ENCODE peak calls at places on chromosomes 13 and 19, in four cellular contexts. One of them, this sample, is unnamed.

GRCh38 chr13:113245858-113246791 is 36.7 kb downstream of the CUL4A start:
- DNase-seq in transverse colon: no peak
- DNase-seq in breast epithelium: no peak
- DNase-seq in endothelial cell of umbilical vein: no peak
- DNase-seq in this sample: no peak

GRCh38 chr13:82713681-82714405 is 1168.4 kb downstream of the SLITRK1 start:
- DNase-seq in transverse colon: no peak
- DNase-seq in endothelial cell of umbilical vein: no peak
- DNase-seq in breast epithelium: no peak
- DNase-seq in this sample: no peak

GRCh38 chr13:73880365-73880764 is 253.8 kb downstream of the KLF12 start:
- DNase-seq in endothelial cell of umbilical vein: peak; percentile 17
- DNase-seq in breast epithelium: no peak
- DNase-seq in transverse colon: no peak
- DNase-seq in this sample: no peak

GRCh38 chr19:8004723-8005513 is 523 bp downstream of the ELAVL1 start:
- DNase-seq in endothelial cell of umbilical vein: peak; percentile 11
- DNase-seq in transverse colon: no peak
- DNase-seq in breast epithelium: no peak
- DNase-seq in this sample: peak; percentile 58

GRCh38 chr13:32045963-32046785 is 14.6 kb downstream of the FRY start:
- DNase-seq in endothelial cell of umbilical vein: peak; percentile 21
- DNase-seq in transverse colon: no peak
- DNase-seq in breast epithelium: no peak
- DNase-seq in this sample: peak; percentile 90

GRCh38 chr13:101624210-101624922 is 171.9 kb downstream of the ITGBL1 start:
- DNase-seq in transverse colon: no peak
- DNase-seq in breast epithelium: no peak
- DNase-seq in endothelial cell of umbilical vein: peak; percentile 83
- DNase-seq in this sample: no peak

GRCh38 chr19:53328967-53329366 is 4.6 kb upstream of the ZNF845 start:
- DNase-seq in breast epithelium: no peak
- DNase-seq in transverse colon: peak; percentile 17
- DNase-seq in endothelial cell of umbilical vein: no peak
- DNase-seq in this sample: no peak

GRCh38 chr13:27440408-27440807 is 10.0 kb downstream of the MTIF3 start:
- DNase-seq in breast epithelium: no peak
- DNase-seq in transverse colon: no peak
- DNase-seq in endothelial cell of umbilical vein: no peak
- DNase-seq in this sample: no peak

GRCh38 chr13:110528371-110528770 is 33.2 kb downstream of the RAB20 start:
- DNase-seq in endothelial cell of umbilical vein: no peak
- DNase-seq in breast epithelium: no peak
- DNase-seq in transverse colon: no peak
- DNase-seq in this sample: peak; percentile 78

GRCh38 chr19:36331353-36332228 is 47.4 kb downstream of the ZFP14 start:
- DNase-seq in breast epithelium: peak; percentile 93
- DNase-seq in endothelial cell of umbilical vein: peak; percentile 88
- DNase-seq in transverse colon: peak; percentile 68
- DNase-seq in this sample: no peak

GRCh38 chr13:102128216-102128800 is 273.5 kb downstream of the FGF14 start:
- DNase-seq in endothelial cell of umbilical vein: no peak
- DNase-seq in breast epithelium: no peak
- DNase-seq in transverse colon: no peak
- DNase-seq in this sample: peak; percentile 11

GRCh38 chr19:58513213-58513693 is 1.5 kb upstream of the SLC27A5 start:
- DNase-seq in breast epithelium: no peak
- DNase-seq in transverse colon: no peak
- DNase-seq in endothelial cell of umbilical vein: no peak
- DNase-seq in this sample: no peak

GRCh38 chr13:82717249-82717648 is 1165.0 kb downstream of the SLITRK1 start:
- DNase-seq in transverse colon: no peak
- DNase-seq in endothelial cell of umbilical vein: peak; percentile 51
- DNase-seq in breast epithelium: no peak
- DNase-seq in this sample: no peak

GRCh38 chr19:6720369-6721112 is at the start of gene C3:
- DNase-seq in transverse colon: no peak
- DNase-seq in breast epithelium: no peak
- DNase-seq in endothelial cell of umbilical vein: no peak
- DNase-seq in this sample: peak; percentile 74

GRCh38 chr13:31530883-31531282 is 208.4 kb upstream of the RXFP2 start:
- DNase-seq in endothelial cell of umbilical vein: no peak
- DNase-seq in transverse colon: no peak
- DNase-seq in breast epithelium: no peak
- DNase-seq in this sample: no peak

GRCh38 chr19:40398417-40399056 is 8.6 kb upstream of the HIPK4 start:
- DNase-seq in endothelial cell of umbilical vein: peak; percentile 25
- DNase-seq in breast epithelium: peak; percentile 76
- DNase-seq in transverse colon: peak; percentile 46
- DNase-seq in this sample: no peak

GRCh38 chr13:88051746-88052482 is 380.7 kb downstream of the SLITRK5 start:
- DNase-seq in breast epithelium: no peak
- DNase-seq in transverse colon: no peak
- DNase-seq in endothelial cell of umbilical vein: no peak
- DNase-seq in this sample: peak; percentile 11

GRCh38 chr19:19661675-19662251 is 1.7 kb downstream of the ATP13A1 start:
- DNase-seq in breast epithelium: no peak
- DNase-seq in endothelial cell of umbilical vein: no peak
- DNase-seq in transverse colon: peak; percentile 45
- DNase-seq in this sample: peak; percentile 81

GRCh38 chr19:35225951-35226350 is 2.6 kb downstream of the FAM187B start:
- DNase-seq in endothelial cell of umbilical vein: no peak
- DNase-seq in breast epithelium: no peak
- DNase-seq in transverse colon: no peak
- DNase-seq in this sample: no peak

GRCh38 chr19:1768918-1769644 is 15.8 kb downstream of the ONECUT3 start:
- DNase-seq in endothelial cell of umbilical vein: no peak
- DNase-seq in transverse colon: no peak
- DNase-seq in breast epithelium: no peak
- DNase-seq in this sample: no peak

GRCh38 chr13:66879971-66880370 is 350.2 kb downstream of the PCDH9 start:
- DNase-seq in breast epithelium: no peak
- DNase-seq in endothelial cell of umbilical vein: no peak
- DNase-seq in transverse colon: no peak
- DNase-seq in this sample: no peak

GRCh38 chr19:7506385-7507328 is 9.2 kb upstream of the ZNF358 start:
- DNase-seq in breast epithelium: no peak
- DNase-seq in transverse colon: peak; percentile 94
- DNase-seq in endothelial cell of umbilical vein: peak; percentile 63
- DNase-seq in this sample: peak; percentile 73

GRCh38 chr13:44629465-44630183 is 53.5 kb upstream of the TSC22D1 start:
- DNase-seq in transverse colon: no peak
- DNase-seq in endothelial cell of umbilical vein: no peak
- DNase-seq in breast epithelium: no peak
- DNase-seq in this sample: no peak

GRCh38 chr13:48561461-48562224 is 28.8 kb upstream of the RCBTB2 start:
- DNase-seq in breast epithelium: no peak
- DNase-seq in endothelial cell of umbilical vein: no peak
- DNase-seq in transverse colon: no peak
- DNase-seq in this sample: peak; percentile 53

GRCh38 chr19:51122112-51122981 is 2.4 kb upstream of the SIGLEC9 start:
- DNase-seq in breast epithelium: no peak
- DNase-seq in transverse colon: no peak
- DNase-seq in endothelial cell of umbilical vein: no peak
- DNase-seq in this sample: peak; percentile 61

GRCh38 chr19:17946965-17947784 is 14.4 kb downstream of the CCDC124 start:
- DNase-seq in transverse colon: no peak
- DNase-seq in endothelial cell of umbilical vein: no peak
- DNase-seq in breast epithelium: no peak
- DNase-seq in this sample: no peak

GRCh38 chr19:2841858-2842574 is 741 bp downstream of the ZNF555 start:
- DNase-seq in breast epithelium: no peak
- DNase-seq in transverse colon: peak; percentile 18
- DNase-seq in endothelial cell of umbilical vein: no peak
- DNase-seq in this sample: peak; percentile 30

GRCh38 chr19:49861541-49862410 is 5.6 kb downstream of the PNKP start:
- DNase-seq in endothelial cell of umbilical vein: no peak
- DNase-seq in breast epithelium: no peak
- DNase-seq in transverse colon: no peak
- DNase-seq in this sample: no peak

GRCh38 chr13:22311734-22312404 is 641.0 kb downstream of the FGF9 start:
- DNase-seq in breast epithelium: no peak
- DNase-seq in endothelial cell of umbilical vein: no peak
- DNase-seq in transverse colon: no peak
- DNase-seq in this sample: no peak

GRCh38 chr13:22312405-22312803 is 641.5 kb downstream of the FGF9 start:
- DNase-seq in transverse colon: no peak
- DNase-seq in endothelial cell of umbilical vein: no peak
- DNase-seq in breast epithelium: no peak
- DNase-seq in this sample: no peak

GRCh38 chr13:22316494-22317025 is 645.7 kb downstream of the FGF9 start:
- DNase-seq in breast epithelium: no peak
- DNase-seq in transverse colon: peak; percentile 26
- DNase-seq in endothelial cell of umbilical vein: no peak
- DNase-seq in this sample: peak; percentile 33
- H3K4me3 ChIP-seq in breast epithelium: no peak overlapping the region
- H3K4me3 ChIP-seq in transverse colon: no peak overlapping the region
- H3K4me3 ChIP-seq in endothelial cell of umbilical vein: no peak overlapping the region
- H3K4me3 ChIP-seq in this sample: no peak overlapping the region

GRCh38 chr13:98173431-98173921 is 3.6 kb downstream of the RNF113B start:
- DNase-seq in endothelial cell of umbilical vein: peak; percentile 61
- DNase-seq in breast epithelium: no peak
- DNase-seq in transverse colon: peak; percentile 15
- DNase-seq in this sample: no peak
- TF ChIP-seq POLR2A in endothelial cell of umbilical vein: no peak
- TF ChIP-seq POLR2A in breast epithelium: no peak
- TF ChIP-seq POLR2A in transverse colon: no peak
- TF ChIP-seq POLR2A in this sample: no peak

GRCh38 chr19:47779524-47780214 is 1.2 kb downstream of the SELENOW start:
- DNase-seq in endothelial cell of umbilical vein: no peak
- DNase-seq in breast epithelium: no peak
- DNase-seq in transverse colon: peak; percentile 63
- DNase-seq in this sample: no peak
- H3K4me3 ChIP-seq in endothelial cell of umbilical vein: peak overlapping the region; percentile 85
- H3K4me3 ChIP-seq in breast epithelium: peak overlapping the region; percentile 77
- H3K4me3 ChIP-seq in transverse colon: peak overlapping the region; percentile 76
- H3K4me3 ChIP-seq in this sample: peak overlapping the region; percentile 81

GRCh38 chr13:108460043-108460442 is 169.4 kb upstream of the MYO16 start:
- DNase-seq in transverse colon: no peak
- DNase-seq in breast epithelium: no peak
- DNase-seq in endothelial cell of umbilical vein: no peak
- DNase-seq in this sample: no peak

DNA sequence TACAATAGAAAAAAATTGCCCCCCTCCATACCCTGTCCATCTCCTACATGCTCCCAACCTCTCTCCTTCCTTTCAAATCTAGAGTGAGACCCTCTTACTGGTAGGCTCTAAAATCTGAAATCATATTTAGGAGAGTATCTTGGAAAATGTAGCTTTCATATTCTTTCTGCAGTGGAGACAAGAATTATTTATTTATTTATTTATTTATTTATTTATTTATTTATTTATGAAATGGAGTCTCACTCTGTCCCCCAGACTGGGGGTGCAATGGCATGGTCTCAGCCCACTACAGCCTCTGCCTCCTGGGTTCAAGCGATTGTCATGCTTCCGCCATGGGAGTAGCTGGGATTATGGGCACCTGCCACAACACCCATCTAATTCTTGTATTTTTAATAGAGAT is 174.1 kb upstream of the MYO16 start:
- DNase-seq in endothelial cell of umbilical vein: no peak
- DNase-seq in transverse colon: no peak
- DNase-seq in breast epithelium: no peak
- DNase-seq in this sample: no peak
- TF ChIP-seq POLR2A in endothelial cell of umbilical vein: no peak
- TF ChIP-seq POLR2A in transverse colon: no peak
- TF ChIP-seq POLR2A in breast epithelium: no peak
- TF ChIP-seq POLR2A in this sample: no peak

GRCh38 chr19:46025825-46026224 is 3.0 kb upstream of the PGLYRP1 start:
- DNase-seq in transverse colon: no peak
- DNase-seq in endothelial cell of umbilical vein: no peak
- DNase-seq in breast epithelium: no peak
- DNase-seq in this sample: peak; percentile 50
- H3K4me3 ChIP-seq in transverse colon: no peak overlapping the region
- H3K4me3 ChIP-seq in endothelial cell of umbilical vein: no peak overlapping the region
- H3K4me3 ChIP-seq in breast epithelium: no peak overlapping the region
- H3K4me3 ChIP-seq in this sample: no peak overlapping the region

GRCh38 chr13:46554971-46555370 is 2.0 kb downstream of the LRCH1 start:
- DNase-seq in endothelial cell of umbilical vein: peak; percentile 24
- DNase-seq in breast epithelium: no peak
- DNase-seq in transverse colon: no peak
- DNase-seq in this sample: no peak

GRCh38 chr13:46552888-46553520 is at the start of gene LRCH1:
- DNase-seq in breast epithelium: peak; percentile 87
- DNase-seq in transverse colon: peak; percentile 93
- DNase-seq in endothelial cell of umbilical vein: peak; percentile 84
- DNase-seq in this sample: peak; percentile 97

GRCh38 chr13:46553521-46553885 is 533 bp downstream of the LRCH1 start:
- DNase-seq in transverse colon: no peak
- DNase-seq in breast epithelium: peak; percentile 57
- DNase-seq in endothelial cell of umbilical vein: no peak
- DNase-seq in this sample: no peak

GRCh38 chr13:46555722-46556121 is 2.8 kb downstream of the LRCH1 start:
- DNase-seq in endothelial cell of umbilical vein: no peak
- DNase-seq in breast epithelium: no peak
- DNase-seq in transverse colon: no peak
- DNase-seq in this sample: no peak

DNA sequence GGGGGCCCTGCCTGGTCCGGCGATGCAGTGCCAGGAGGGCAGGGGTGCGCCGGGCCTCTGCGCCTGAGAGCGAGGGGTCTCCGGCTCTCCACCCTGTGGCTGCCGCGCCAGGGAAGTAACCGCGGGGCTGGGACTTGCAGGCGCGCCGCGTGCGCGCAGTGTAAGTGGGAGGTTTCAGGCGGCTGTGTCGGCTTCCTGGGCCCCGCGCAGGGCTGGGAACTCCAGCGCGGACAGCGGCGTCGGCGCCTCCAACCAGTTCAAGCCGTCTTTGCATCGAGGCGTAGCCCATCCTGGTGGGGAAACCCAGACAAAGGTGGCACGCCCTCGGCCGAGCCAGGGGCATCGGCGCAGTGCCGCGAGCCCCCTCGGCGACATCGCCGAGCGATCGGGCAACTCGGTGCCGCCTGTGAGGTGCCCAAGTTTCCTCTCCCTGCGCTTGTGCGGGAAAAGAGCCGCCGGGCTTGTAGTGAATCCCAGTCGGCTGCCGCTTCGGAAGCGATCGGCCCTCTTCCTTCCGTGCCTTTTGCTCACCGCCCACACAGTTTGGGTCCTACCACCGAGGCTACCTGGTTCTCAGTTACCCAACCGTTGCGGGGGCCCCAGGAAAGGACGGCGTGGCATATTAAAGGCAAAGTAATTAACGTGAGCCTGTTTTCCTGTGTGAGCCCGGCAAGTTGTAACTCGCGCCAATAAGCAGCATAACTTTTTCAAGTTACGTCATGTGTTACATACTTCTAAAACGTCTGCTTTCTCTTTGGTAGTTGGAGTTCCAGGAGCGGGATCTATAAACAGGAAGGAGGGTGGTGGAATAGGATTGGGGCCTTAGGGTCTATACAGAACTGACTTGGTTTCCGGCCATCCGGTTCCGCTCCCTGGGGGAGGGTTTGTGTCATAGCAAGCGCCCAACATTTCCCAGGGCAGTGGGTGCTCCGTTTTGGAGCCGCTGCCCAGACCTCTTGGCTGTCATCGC is 1.2 kb downstream of the LRCH1 start:
- DNase-seq in transverse colon: peak; percentile 78
- DNase-seq in breast epithelium: peak; percentile 69
- DNase-seq in endothelial cell of umbilical vein: peak; percentile 67
- DNase-seq in this sample: peak; percentile 96
- TF ChIP-seq POLR2A in transverse colon: peak; percentile 64
- TF ChIP-seq POLR2A in breast epithelium: no peak
- TF ChIP-seq POLR2A in endothelial cell of umbilical vein: no peak
- TF ChIP-seq POLR2A in this sample: peak; percentile 38